ENCODE peak calls at places on chromosomes 7 and 10, in seven cellular contexts. C is body of pancreas; D is Right ventricle myocardium superior; L is stimulated activated CD4-positive, alpha-beta T cell treated with anti-CD3 and anti-CD28 coated beads, Interleukin-1b, Interleukin-23, amount 100 ng/mL, for 1 hour; Q is CD4-positive, alpha-beta T cell; O is SW480; E is HuH-7.5. A is an unnamed sample.

GRCh38 chr7:108200326-108200725 is 70.2 kb upstream of the LAMB4 start:
- DNase-seq in C (no peak), D (no peak), L (no peak), Q (no peak), O (no peak), E (no peak), A (no peak)

GRCh38 chr10:86341361-86341811 is 25.2 kb downstream of the GRID1 start:
- DNase-seq in C (no peak), D (peak; percentile 25), L (no peak), Q (no peak), O (peak; percentile 44), E (no peak), A (no peak)

GRCh38 chr10:103713676-103714075 is 141.7 kb downstream of the SH3PXD2A start:
- DNase-seq in C (no peak), D (peak; percentile 41), L (no peak), Q (no peak), O (no peak), E (no peak), A (no peak)

GRCh38 chr7:26105206-26105605 is 46.8 kb upstream of the NFE2L3 start:
- DNase-seq in C (no peak), D (no peak), L (no peak), Q (no peak), O (no peak), E (no peak), A (no peak)

GRCh38 chr10:73648975-73649829 is 6.6 kb downstream of the SYNPO2L start:
- DNase-seq in C (no peak), D (no peak), L (no peak), Q (no peak), O (peak; percentile 33), E (peak; percentile 32), A (no peak)

GRCh38 chr10:117216611-117217195 is 19.4 kb downstream of the KCNK18 start:
- DNase-seq in C (peak; percentile 75), D (peak; percentile 82), L (peak; percentile 55), Q (peak; percentile 37), O (peak; percentile 59), E (peak; percentile 63), A (peak; percentile 67)

GRCh38 chr10:49605939-49606509 is 4.1 kb upstream of the SLC18A3 start:
- DNase-seq in C (no peak), D (no peak), L (no peak), Q (no peak), O (no peak), E (no peak), A (no peak)

GRCh38 chr10:88330174-88330573 is 252.9 kb downstream of the RNLS start:
- DNase-seq in C (no peak), D (no peak), L (no peak), Q (no peak), O (no peak), E (no peak), A (no peak)

GRCh38 chr10:26642896-26643653 is 54.4 kb upstream of the PDSS1 start:
- DNase-seq in C (no peak), D (no peak), L (no peak), Q (no peak), O (no peak), E (no peak), A (no peak)

GRCh38 chr7:14834888-14835287 is 67.7 kb downstream of the DGKB start:
- DNase-seq in C (no peak), D (no peak), L (no peak), Q (no peak), O (no peak), E (no peak), A (no peak)

GRCh38 chr7:27073066-27073465 is 22.7 kb downstream of the HOXA1 start:
- DNase-seq in C (no peak), D (no peak), L (no peak), Q (no peak), O (no peak), E (no peak), A (no peak)

GRCh38 chr10:12129222-12130111 is at the start of gene SEC61A2:
- DNase-seq in C (peak; percentile 97), D (peak; percentile 97), L (peak; percentile 98), Q (peak; percentile 91), O (peak; percentile 83), E (peak; percentile 97), A (peak; percentile 100)